ENCODE peak calls at places on chromosomes 16 and 17, in four cellular contexts. One of them, this sample, is unnamed.
A peak's percentile ranks its signal among the peaks of the same experiment; 100 is the strongest.

GRCh38 chr17:80874866-80875445 is 116.7 kb upstream of the CHMP6 start:
- DNase-seq in SK-N-SH: no peak
- DNase-seq in OCI-LY7: no peak
- DNase-seq in Peyer's patch: peak; percentile 13
- DNase-seq in this sample: no peak

GRCh38 chr17:34578016-34578415 is 1.4 kb upstream of the TMEM132E start:
- DNase-seq in Peyer's patch: peak; percentile 16
- DNase-seq in SK-N-SH: no peak
- DNase-seq in OCI-LY7: no peak
- DNase-seq in this sample: no peak

GRCh38 chr17:15409721-15410247 is 57.6 kb downstream of the CDRT4 start:
- DNase-seq in SK-N-SH: no peak
- DNase-seq in OCI-LY7: no peak
- DNase-seq in Peyer's patch: no peak
- DNase-seq in this sample: no peak

GRCh38 chr17:33163827-33164555 is 129.1 kb downstream of the ASIC2 start:
- DNase-seq in Peyer's patch: no peak
- DNase-seq in SK-N-SH: no peak
- DNase-seq in OCI-LY7: no peak
- DNase-seq in this sample: no peak

GRCh38 chr17:32783602-32784001 is 93.3 kb downstream of the MYO1D start:
- DNase-seq in Peyer's patch: no peak
- DNase-seq in OCI-LY7: peak; percentile 68
- DNase-seq in SK-N-SH: peak; percentile 49
- DNase-seq in this sample: no peak

GRCh38 chr17:42563543-42563942 is 1.6 kb downstream of the COASY start:
- DNase-seq in Peyer's patch: no peak
- DNase-seq in SK-N-SH: no peak
- DNase-seq in OCI-LY7: no peak
- DNase-seq in this sample: no peak

GRCh38 chr17:38336838-38337237 is 6.9 kb downstream of the GPR179 start:
- DNase-seq in Peyer's patch: no peak
- DNase-seq in OCI-LY7: no peak
- DNase-seq in SK-N-SH: no peak
- DNase-seq in this sample: no peak

GRCh38 chr17:66949501-66949900 is 15.0 kb upstream of the CACNG4 start:
- DNase-seq in OCI-LY7: no peak
- DNase-seq in Peyer's patch: no peak
- DNase-seq in SK-N-SH: no peak
- DNase-seq in this sample: no peak

GRCh38 chr17:10292057-10292931 is 80.5 kb downstream of the MYH13 start:
- DNase-seq in SK-N-SH: no peak
- DNase-seq in Peyer's patch: no peak
- DNase-seq in OCI-LY7: no peak
- DNase-seq in this sample: no peak

GRCh38 chr17:2048805-2049204 is 6.1 kb upstream of the HIC1 start:
- DNase-seq in SK-N-SH: no peak
- DNase-seq in OCI-LY7: no peak
- DNase-seq in Peyer's patch: no peak
- DNase-seq in this sample: no peak

GRCh38 chr17:57563968-57564367 is 181.1 kb downstream of the CCDC182 start:
- DNase-seq in SK-N-SH: peak; percentile 74
- DNase-seq in OCI-LY7: no peak
- DNase-seq in Peyer's patch: no peak
- DNase-seq in this sample: no peak

GRCh38 chr17:73320601-73321264 is 8.9 kb upstream of the CDC42EP4 start:
- DNase-seq in SK-N-SH: peak; percentile 54
- DNase-seq in Peyer's patch: no peak
- DNase-seq in OCI-LY7: no peak
- DNase-seq in this sample: no peak

GRCh38 chr17:82817947-82818346 is 21.9 kb downstream of the ZNF750 start:
- DNase-seq in SK-N-SH: no peak
- DNase-seq in Peyer's patch: no peak
- DNase-seq in OCI-LY7: no peak
- DNase-seq in this sample: no peak

GRCh38 chr16:53913082-53913870 is 209.3 kb downstream of the FTO start:
- DNase-seq in OCI-LY7: no peak
- DNase-seq in Peyer's patch: no peak
- DNase-seq in SK-N-SH: no peak
- DNase-seq in this sample: no peak

GRCh38 chr17:74569392-74570003 is 2.2 kb upstream of the CD300H start:
- DNase-seq in Peyer's patch: no peak
- DNase-seq in OCI-LY7: no peak
- DNase-seq in SK-N-SH: no peak
- DNase-seq in this sample: no peak

GRCh38 chr16:2814757-2815298 is 2.2 kb upstream of the PRSS21 start:
- DNase-seq in SK-N-SH: no peak
- DNase-seq in Peyer's patch: no peak
- DNase-seq in OCI-LY7: no peak
- DNase-seq in this sample: no peak

GRCh38 chr16:3112058-3112880 is at the start of gene ZNF205:
- DNase-seq in OCI-LY7: no peak
- DNase-seq in SK-N-SH: peak; percentile 92
- DNase-seq in Peyer's patch: peak; percentile 86
- DNase-seq in this sample: peak; percentile 72

GRCh38 chr16:23206986-23207385 is 24.4 kb downstream of the SCNN1G start:
- DNase-seq in SK-N-SH: peak; percentile 70
- DNase-seq in Peyer's patch: no peak
- DNase-seq in OCI-LY7: no peak
- DNase-seq in this sample: no peak

GRCh38 chr17:35621768-35622167 is 34.6 kb downstream of the AP2B1 start:
- DNase-seq in SK-N-SH: no peak
- DNase-seq in OCI-LY7: no peak
- DNase-seq in Peyer's patch: no peak
- DNase-seq in this sample: no peak

GRCh38 chr16:27826893-27827289 is 236.6 kb downstream of the GSG1L start:
- DNase-seq in SK-N-SH: no peak
- DNase-seq in OCI-LY7: no peak
- DNase-seq in Peyer's patch: no peak
- DNase-seq in this sample: no peak

GRCh38 chr16:88317619-88317977 is 65.2 kb upstream of the ZNF469 start:
- DNase-seq in SK-N-SH: no peak
- DNase-seq in Peyer's patch: no peak
- DNase-seq in OCI-LY7: no peak
- DNase-seq in this sample: no peak

GRCh38 chr17:27471321-27472269 is 15.3 kb downstream of the KSR1 start:
- DNase-seq in Peyer's patch: no peak
- DNase-seq in SK-N-SH: no peak
- DNase-seq in OCI-LY7: no peak
- DNase-seq in this sample: no peak

GRCh38 chr16:14608604-14609003 is 21.5 kb downstream of the PARN start:
- DNase-seq in OCI-LY7: peak; percentile 44
- DNase-seq in SK-N-SH: no peak
- DNase-seq in Peyer's patch: no peak
- DNase-seq in this sample: no peak

GRCh38 chr16:70653809-70654771 is 7.7 kb downstream of the IL34 start:
- DNase-seq in SK-N-SH: peak; percentile 83
- DNase-seq in Peyer's patch: peak; percentile 83
- DNase-seq in OCI-LY7: peak; percentile 73
- DNase-seq in this sample: peak; percentile 93

GRCh38 chr17:77455111-77455877 is 314.5 kb downstream of the SEC14L1 start:
- DNase-seq in SK-N-SH: no peak
- DNase-seq in Peyer's patch: no peak
- DNase-seq in OCI-LY7: peak; percentile 57
- DNase-seq in this sample: no peak

GRCh38 chr16:85949787-85950186 is 50.8 kb downstream of the IRF8 start:
- DNase-seq in SK-N-SH: no peak
- DNase-seq in OCI-LY7: no peak
- DNase-seq in Peyer's patch: no peak
- DNase-seq in this sample: no peak

GRCh38 chr17:7832431-7832830 is 1.6 kb upstream of the KDM6B start:
- DNase-seq in Peyer's patch: no peak
- DNase-seq in OCI-LY7: no peak
- DNase-seq in SK-N-SH: no peak
- DNase-seq in this sample: no peak

GRCh38 chr16:21101631-21102420 is 48.8 kb downstream of the DNAH3 start:
- DNase-seq in OCI-LY7: peak; percentile 32
- DNase-seq in SK-N-SH: peak; percentile 11
- DNase-seq in Peyer's patch: peak; percentile 52
- DNase-seq in this sample: no peak

GRCh38 chr16:14310519-14310991 is 239.4 kb downstream of the MRTFB start:
- DNase-seq in SK-N-SH: peak; percentile 44
- DNase-seq in Peyer's patch: no peak
- DNase-seq in OCI-LY7: peak; percentile 84
- DNase-seq in this sample: no peak

GRCh38 chr16:77833906-77834599 is 45.7 kb downstream of the VAT1L start:
- DNase-seq in SK-N-SH: no peak
- DNase-seq in Peyer's patch: no peak
- DNase-seq in OCI-LY7: no peak
- DNase-seq in this sample: peak; percentile 4

GRCh38 chr17:30000001-30000754 is 58.7 kb downstream of the EFCAB5 start:
- DNase-seq in Peyer's patch: no peak
- DNase-seq in SK-N-SH: no peak
- DNase-seq in OCI-LY7: peak; percentile 30
- DNase-seq in this sample: no peak

GRCh38 chr17:46943511-46944393 is 20.8 kb downstream of the GOSR2 start:
- DNase-seq in SK-N-SH: peak; percentile 48
- DNase-seq in OCI-LY7: no peak
- DNase-seq in Peyer's patch: no peak
- DNase-seq in this sample: no peak

GRCh38 chr16:75378616-75379015 is 54.7 kb downstream of the CFDP1 start:
- DNase-seq in Peyer's patch: no peak
- DNase-seq in OCI-LY7: no peak
- DNase-seq in SK-N-SH: no peak
- DNase-seq in this sample: no peak
- TF ChIP-seq CTCF in Peyer's patch: no peak
- TF ChIP-seq CTCF in OCI-LY7: no peak
- TF ChIP-seq CTCF in SK-N-SH: no peak
- TF ChIP-seq CTCF in this sample: no peak

GRCh38 chr16:400061-400540 is 1.6 kb upstream of the DECR2 start:
- DNase-seq in Peyer's patch: no peak
- DNase-seq in OCI-LY7: no peak
- DNase-seq in SK-N-SH: no peak
- DNase-seq in this sample: no peak

GRCh38 chr16:397736-398332 is 835 bp downstream of the NME4 start:
- DNase-seq in OCI-LY7: peak; percentile 59
- DNase-seq in Peyer's patch: peak; percentile 73
- DNase-seq in SK-N-SH: peak; percentile 81
- DNase-seq in this sample: peak; percentile 73

GRCh38 chr16:397135-397661 is at the start of gene NME4:
- DNase-seq in Peyer's patch: peak; percentile 54
- DNase-seq in OCI-LY7: peak; percentile 43
- DNase-seq in SK-N-SH: peak; percentile 86
- DNase-seq in this sample: peak; percentile 41

GRCh38 chr16:399278-400019 is 2.2 kb upstream of the DECR2 start:
- DNase-seq in Peyer's patch: no peak
- DNase-seq in SK-N-SH: no peak
- DNase-seq in OCI-LY7: no peak
- DNase-seq in this sample: no peak

DNA sequence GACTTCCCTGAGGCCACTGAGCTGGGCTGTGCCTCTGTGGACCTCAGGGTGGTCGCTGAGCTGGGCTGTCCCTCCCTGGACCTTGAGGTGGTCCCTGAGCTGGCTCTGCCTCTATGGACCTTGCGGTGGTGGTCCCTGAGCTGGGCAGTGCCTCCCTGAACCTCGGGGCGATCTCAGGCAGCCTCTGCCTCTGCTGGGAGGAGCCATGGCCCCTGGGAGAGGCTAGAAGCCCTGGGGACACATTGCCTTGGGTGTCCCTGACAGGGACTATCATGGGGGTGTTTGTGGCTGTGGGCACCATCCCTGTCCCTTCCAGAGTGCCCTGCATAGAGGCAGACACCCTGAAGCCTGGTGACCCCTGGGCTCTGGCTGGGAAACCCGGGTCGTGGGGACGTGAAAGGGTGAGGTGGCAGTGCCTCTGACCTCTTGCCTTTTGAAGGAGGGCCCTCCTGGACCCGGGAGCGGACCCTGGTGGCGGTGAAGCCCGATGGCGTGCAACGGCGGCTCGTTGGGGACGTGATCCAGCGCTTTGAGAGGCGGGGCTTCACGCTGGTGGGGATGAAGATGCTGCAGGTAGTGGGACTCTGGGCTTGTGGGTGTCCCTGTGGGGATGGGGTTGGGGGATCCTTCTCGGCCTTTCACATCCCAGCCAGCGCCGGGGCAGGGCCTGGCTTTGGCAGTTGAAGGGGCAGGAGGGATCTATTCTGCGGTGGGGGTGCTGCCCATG is 1.7 kb downstream of the NME4 start:
- DNase-seq in SK-N-SH: no peak
- DNase-seq in Peyer's patch: no peak
- DNase-seq in OCI-LY7: no peak
- DNase-seq in this sample: no peak
- TF ChIP-seq CTCF in SK-N-SH: no peak
- TF ChIP-seq CTCF in Peyer's patch: no peak
- TF ChIP-seq CTCF in OCI-LY7: no peak
- TF ChIP-seq CTCF in this sample: no peak

DNA sequence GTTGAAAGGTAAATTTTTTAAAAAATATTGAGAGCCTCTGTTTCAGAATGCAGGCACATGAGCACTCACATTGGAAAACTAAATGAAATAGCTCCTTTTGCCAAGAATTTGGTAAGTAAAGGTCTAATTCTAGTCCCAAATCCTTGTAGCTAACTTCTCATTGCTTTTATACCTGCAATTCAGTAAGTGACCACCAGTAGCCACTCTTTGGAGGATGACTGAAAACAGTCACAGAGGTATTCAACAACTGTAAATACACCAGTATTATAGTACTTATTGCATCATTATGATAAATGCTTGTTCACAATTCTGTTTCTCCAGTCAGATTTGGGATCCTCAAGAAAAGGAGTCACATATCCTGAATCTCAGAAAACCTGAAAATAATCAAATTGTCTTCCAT is 562.4 kb upstream of the CDH11 start:
- DNase-seq in OCI-LY7: no peak
- DNase-seq in SK-N-SH: no peak
- DNase-seq in Peyer's patch: no peak
- DNase-seq in this sample: no peak
- TF ChIP-seq CTCF in OCI-LY7: peak; percentile 69
- TF ChIP-seq CTCF in SK-N-SH: peak; percentile 35
- TF ChIP-seq CTCF in Peyer's patch: no peak
- TF ChIP-seq CTCF in this sample: peak; percentile 48

DNA sequence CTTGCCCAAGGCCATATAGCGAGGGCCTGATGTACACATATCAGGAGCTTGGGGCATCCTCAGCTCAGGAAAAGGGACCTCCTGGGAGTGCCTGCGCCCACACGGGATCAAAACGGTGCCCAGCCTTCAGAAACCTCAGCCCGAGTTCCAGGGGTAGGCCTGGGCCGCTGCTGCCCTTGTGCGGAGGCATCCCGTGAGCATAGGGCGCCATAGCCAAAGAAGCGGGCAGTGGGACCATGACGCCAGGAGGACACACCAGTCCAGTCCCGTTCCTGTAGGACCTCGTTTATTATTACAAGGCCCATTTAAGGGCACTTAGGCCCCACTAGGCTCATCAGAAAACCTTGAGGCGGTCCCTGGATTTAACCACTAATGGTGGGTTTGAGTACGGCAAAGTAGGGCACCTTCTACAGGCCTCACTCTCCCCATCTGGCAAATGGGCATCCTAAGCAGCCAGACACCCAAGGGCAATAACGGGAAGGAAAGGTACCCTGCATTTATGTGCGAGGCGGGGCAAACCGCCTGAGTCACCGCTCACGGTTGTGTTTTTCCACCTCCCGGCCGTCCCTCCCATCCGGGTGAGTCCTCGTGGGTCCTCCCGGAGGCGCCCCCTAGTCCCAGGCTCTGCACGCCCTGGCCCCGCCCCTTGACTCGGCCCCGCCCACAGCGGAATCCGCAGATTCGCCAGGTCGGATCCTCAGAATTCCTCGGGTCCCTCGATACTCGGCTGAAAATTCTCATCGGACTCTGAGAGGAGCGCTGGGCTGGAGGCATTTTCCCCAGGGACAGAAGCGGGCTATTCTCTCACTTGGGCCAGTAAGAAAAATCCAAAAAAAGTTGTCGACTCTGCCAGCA is 726 bp upstream of the SETD1A start:
- DNase-seq in SK-N-SH: peak; percentile 92
- DNase-seq in Peyer's patch: peak; percentile 90
- DNase-seq in OCI-LY7: peak; percentile 92
- DNase-seq in this sample: peak; percentile 82
- TF ChIP-seq CTCF in SK-N-SH: peak; percentile 44
- TF ChIP-seq CTCF in Peyer's patch: peak; percentile 29
- TF ChIP-seq CTCF in OCI-LY7: peak; percentile 66
- TF ChIP-seq CTCF in this sample: peak; percentile 36

This sample was measured in neural crest cell.